ENCODE peak calls at places on chromosomes 4 and X, in eight cellular contexts. One of them, this sample, is unnamed.

GRCh38 chr4:102169345-102169744 is 175.9 kb downstream of the SLC39A8 start:
- DNase-seq in activated CD4-positive, alpha-beta T cell treated with anti-CD3 and anti-CD28 coated beads, Interleukin-2, amount 10 ng/mL, durations not matched to agents 7 days and 5 days: no peak
- DNase-seq in stimulated activated CD4-positive, alpha-beta T cell treated with anti-CD3 and anti-CD28 coated beads, Interleukin-4, amount 100 ng/mL, for 4 hours: no peak
- DNase-seq in AG04449: no peak
- DNase-seq in HS-27A: no peak
- DNase-seq in left lung: no peak
- DNase-seq in activated T-cell treated with anti-CD3 and anti-CD28 coated beads, Interleukin-2, amount 50 U/mL, for 72 hours: no peak
- DNase-seq in sciatic nerve: no peak
- DNase-seq in this sample: no peak

GRCh38 chr4:181952478-181952877 is 290.7 kb upstream of the TENM3 start:
- DNase-seq in activated CD4-positive, alpha-beta T cell treated with anti-CD3 and anti-CD28 coated beads, Interleukin-2, amount 10 ng/mL, durations not matched to agents 7 days and 5 days: no peak
- DNase-seq in stimulated activated CD4-positive, alpha-beta T cell treated with anti-CD3 and anti-CD28 coated beads, Interleukin-4, amount 100 ng/mL, for 4 hours: no peak
- DNase-seq in AG04449: peak
- DNase-seq in HS-27A: no peak
- DNase-seq in left lung: peak
- DNase-seq in activated T-cell treated with anti-CD3 and anti-CD28 coated beads, Interleukin-2, amount 50 U/mL, for 72 hours: no peak
- DNase-seq in sciatic nerve: no peak
- DNase-seq in this sample: no peak

GRCh38 chr4:3302786-3303444 is 10.1 kb downstream of the RGS12 start:
- DNase-seq in activated CD4-positive, alpha-beta T cell treated with anti-CD3 and anti-CD28 coated beads, Interleukin-2, amount 10 ng/mL, durations not matched to agents 7 days and 5 days: peak
- DNase-seq in stimulated activated CD4-positive, alpha-beta T cell treated with anti-CD3 and anti-CD28 coated beads, Interleukin-4, amount 100 ng/mL, for 4 hours: no peak
- DNase-seq in AG04449: no peak
- DNase-seq in HS-27A: no peak
- DNase-seq in left lung: peak
- DNase-seq in activated T-cell treated with anti-CD3 and anti-CD28 coated beads, Interleukin-2, amount 50 U/mL, for 72 hours: peak
- DNase-seq in sciatic nerve: peak
- DNase-seq in this sample: no peak

GRCh38 chr4:98092833-98093439 is 50.3 kb downstream of the STPG2 start:
- DNase-seq in activated CD4-positive, alpha-beta T cell treated with anti-CD3 and anti-CD28 coated beads, Interleukin-2, amount 10 ng/mL, durations not matched to agents 7 days and 5 days: no peak
- DNase-seq in stimulated activated CD4-positive, alpha-beta T cell treated with anti-CD3 and anti-CD28 coated beads, Interleukin-4, amount 100 ng/mL, for 4 hours: no peak
- DNase-seq in AG04449: no peak
- DNase-seq in HS-27A: no peak
- DNase-seq in left lung: no peak
- DNase-seq in activated T-cell treated with anti-CD3 and anti-CD28 coated beads, Interleukin-2, amount 50 U/mL, for 72 hours: no peak
- DNase-seq in sciatic nerve: no peak
- DNase-seq in this sample: no peak

GRCh38 chrX:39591099-39591498 is 506.7 kb downstream of the BCOR start:
- DNase-seq in activated CD4-positive, alpha-beta T cell treated with anti-CD3 and anti-CD28 coated beads, Interleukin-2, amount 10 ng/mL, durations not matched to agents 7 days and 5 days: no peak
- DNase-seq in stimulated activated CD4-positive, alpha-beta T cell treated with anti-CD3 and anti-CD28 coated beads, Interleukin-4, amount 100 ng/mL, for 4 hours: no peak
- DNase-seq in AG04449: no peak
- DNase-seq in HS-27A: no peak
- DNase-seq in left lung: no peak
- DNase-seq in activated T-cell treated with anti-CD3 and anti-CD28 coated beads, Interleukin-2, amount 50 U/mL, for 72 hours: no peak
- DNase-seq in sciatic nerve: no peak
- DNase-seq in this sample: no peak

GRCh38 chr4:42018451-42018850 is 28.1 kb downstream of the SLC30A9 start:
- DNase-seq in activated CD4-positive, alpha-beta T cell treated with anti-CD3 and anti-CD28 coated beads, Interleukin-2, amount 10 ng/mL, durations not matched to agents 7 days and 5 days: no peak
- DNase-seq in stimulated activated CD4-positive, alpha-beta T cell treated with anti-CD3 and anti-CD28 coated beads, Interleukin-4, amount 100 ng/mL, for 4 hours: no peak
- DNase-seq in AG04449: no peak
- DNase-seq in HS-27A: no peak
- DNase-seq in left lung: no peak
- DNase-seq in activated T-cell treated with anti-CD3 and anti-CD28 coated beads, Interleukin-2, amount 50 U/mL, for 72 hours: no peak
- DNase-seq in sciatic nerve: no peak
- DNase-seq in this sample: no peak

GRCh38 chr4:56197387-56197786 is 189.9 kb downstream of the AASDH start:
- DNase-seq in activated CD4-positive, alpha-beta T cell treated with anti-CD3 and anti-CD28 coated beads, Interleukin-2, amount 10 ng/mL, durations not matched to agents 7 days and 5 days: no peak
- DNase-seq in stimulated activated CD4-positive, alpha-beta T cell treated with anti-CD3 and anti-CD28 coated beads, Interleukin-4, amount 100 ng/mL, for 4 hours: no peak
- DNase-seq in AG04449: no peak
- DNase-seq in HS-27A: no peak
- DNase-seq in left lung: no peak
- DNase-seq in activated T-cell treated with anti-CD3 and anti-CD28 coated beads, Interleukin-2, amount 50 U/mL, for 72 hours: no peak
- DNase-seq in sciatic nerve: no peak
- DNase-seq in this sample: no peak

GRCh38 chr4:148550788-148551187 is 108.6 kb upstream of the NR3C2 start:
- DNase-seq in activated CD4-positive, alpha-beta T cell treated with anti-CD3 and anti-CD28 coated beads, Interleukin-2, amount 10 ng/mL, durations not matched to agents 7 days and 5 days: no peak
- DNase-seq in stimulated activated CD4-positive, alpha-beta T cell treated with anti-CD3 and anti-CD28 coated beads, Interleukin-4, amount 100 ng/mL, for 4 hours: no peak
- DNase-seq in AG04449: no peak
- DNase-seq in HS-27A: no peak
- DNase-seq in left lung: no peak
- DNase-seq in activated T-cell treated with anti-CD3 and anti-CD28 coated beads, Interleukin-2, amount 50 U/mL, for 72 hours: no peak
- DNase-seq in sciatic nerve: no peak
- DNase-seq in this sample: no peak

GRCh38 chr4:4912155-4912554 is 52.7 kb downstream of the MSX1 start:
- DNase-seq in activated CD4-positive, alpha-beta T cell treated with anti-CD3 and anti-CD28 coated beads, Interleukin-2, amount 10 ng/mL, durations not matched to agents 7 days and 5 days: no peak
- DNase-seq in stimulated activated CD4-positive, alpha-beta T cell treated with anti-CD3 and anti-CD28 coated beads, Interleukin-4, amount 100 ng/mL, for 4 hours: no peak
- DNase-seq in AG04449: no peak
- DNase-seq in HS-27A: no peak
- DNase-seq in left lung: no peak
- DNase-seq in activated T-cell treated with anti-CD3 and anti-CD28 coated beads, Interleukin-2, amount 50 U/mL, for 72 hours: no peak
- DNase-seq in sciatic nerve: no peak
- DNase-seq in this sample: no peak

GRCh38 chr4:16140520-16141249 is 56.9 kb upstream of the PROM1 start:
- DNase-seq in activated CD4-positive, alpha-beta T cell treated with anti-CD3 and anti-CD28 coated beads, Interleukin-2, amount 10 ng/mL, durations not matched to agents 7 days and 5 days: no peak
- DNase-seq in stimulated activated CD4-positive, alpha-beta T cell treated with anti-CD3 and anti-CD28 coated beads, Interleukin-4, amount 100 ng/mL, for 4 hours: no peak
- DNase-seq in AG04449: peak
- DNase-seq in HS-27A: peak
- DNase-seq in left lung: no peak
- DNase-seq in activated T-cell treated with anti-CD3 and anti-CD28 coated beads, Interleukin-2, amount 50 U/mL, for 72 hours: no peak
- DNase-seq in sciatic nerve: no peak
- DNase-seq in this sample: no peak

GRCh38 chr4:38745881-38746280 is 36.9 kb downstream of the TLR10 start:
- DNase-seq in activated CD4-positive, alpha-beta T cell treated with anti-CD3 and anti-CD28 coated beads, Interleukin-2, amount 10 ng/mL, durations not matched to agents 7 days and 5 days: no peak
- DNase-seq in stimulated activated CD4-positive, alpha-beta T cell treated with anti-CD3 and anti-CD28 coated beads, Interleukin-4, amount 100 ng/mL, for 4 hours: no peak
- DNase-seq in AG04449: no peak
- DNase-seq in HS-27A: no peak
- DNase-seq in left lung: no peak
- DNase-seq in activated T-cell treated with anti-CD3 and anti-CD28 coated beads, Interleukin-2, amount 50 U/mL, for 72 hours: no peak
- DNase-seq in sciatic nerve: no peak
- DNase-seq in this sample: no peak

GRCh38 chr4:54902261-54902660 is 223.1 kb downstream of the KDR start:
- DNase-seq in activated CD4-positive, alpha-beta T cell treated with anti-CD3 and anti-CD28 coated beads, Interleukin-2, amount 10 ng/mL, durations not matched to agents 7 days and 5 days: no peak
- DNase-seq in stimulated activated CD4-positive, alpha-beta T cell treated with anti-CD3 and anti-CD28 coated beads, Interleukin-4, amount 100 ng/mL, for 4 hours: no peak
- DNase-seq in AG04449: peak
- DNase-seq in HS-27A: peak
- DNase-seq in left lung: no peak
- DNase-seq in activated T-cell treated with anti-CD3 and anti-CD28 coated beads, Interleukin-2, amount 50 U/mL, for 72 hours: no peak
- DNase-seq in sciatic nerve: no peak
- DNase-seq in this sample: no peak

GRCh38 chr4:604131-604530 is 21.2 kb upstream of the PDE6B start:
- DNase-seq in activated CD4-positive, alpha-beta T cell treated with anti-CD3 and anti-CD28 coated beads, Interleukin-2, amount 10 ng/mL, durations not matched to agents 7 days and 5 days: no peak
- DNase-seq in stimulated activated CD4-positive, alpha-beta T cell treated with anti-CD3 and anti-CD28 coated beads, Interleukin-4, amount 100 ng/mL, for 4 hours: no peak
- DNase-seq in AG04449: no peak
- DNase-seq in HS-27A: no peak
- DNase-seq in left lung: no peak
- DNase-seq in activated T-cell treated with anti-CD3 and anti-CD28 coated beads, Interleukin-2, amount 50 U/mL, for 72 hours: peak
- DNase-seq in sciatic nerve: no peak
- DNase-seq in this sample: no peak

GRCh38 chr4:75289843-75290616 is 224.2 kb downstream of the RCHY1 start:
- DNase-seq in activated CD4-positive, alpha-beta T cell treated with anti-CD3 and anti-CD28 coated beads, Interleukin-2, amount 10 ng/mL, durations not matched to agents 7 days and 5 days: no peak
- DNase-seq in stimulated activated CD4-positive, alpha-beta T cell treated with anti-CD3 and anti-CD28 coated beads, Interleukin-4, amount 100 ng/mL, for 4 hours: no peak
- DNase-seq in AG04449: no peak
- DNase-seq in HS-27A: no peak
- DNase-seq in left lung: no peak
- DNase-seq in activated T-cell treated with anti-CD3 and anti-CD28 coated beads, Interleukin-2, amount 50 U/mL, for 72 hours: no peak
- DNase-seq in sciatic nerve: no peak
- DNase-seq in this sample: no peak

This sample was measured in activated T-helper 9 cell treated with anti-CD3 and anti-CD28 coated beads, Interleukin-2, amount 50 U/mL, for 16 hours.